ENCODE peak calls at places on chromosomes 4 and X, in seven cellular contexts. U, B, N, S, Y, K and L are unnamed samples.

GRCh38 chrX:46642145-46642544 is 68.6 kb downstream of the CHST7 start:
- DNase-seq in B (no peak), U (no peak), S (no peak), Y (no peak), N (no peak), K (no peak), L (no peak)

GRCh38 chr4:141016117-141016798 is 117.0 kb downstream of the RNF150 start:
- DNase-seq in S (no peak), B (no peak), N (no peak), U (no peak), Y (no peak), K (no peak), L (no peak)

GRCh38 chr4:57249083-57249482 is 138.9 kb upstream of the IGFBP7 start:
- DNase-seq in S (no peak), N (no peak), K (no peak), B (no peak), U (no peak), Y (no peak), L (no peak)

GRCh38 chr4:65139998-65140397 is 530.3 kb downstream of the EPHA5 start:
- DNase-seq in B (no peak), Y (no peak), U (no peak), S (no peak), K (no peak), N (no peak), L (no peak)

GRCh38 chr4:184934961-184935360 is 83.3 kb upstream of the HELT start:
- DNase-seq in U (no peak), Y (no peak), N (no peak), S (no peak), K (no peak), B (no peak), L (no peak)

GRCh38 chrX:153440556-153441135 is 5.2 kb downstream of the TREX2 start:
- DNase-seq in K (no peak), N (no peak), U (no peak), S (no peak), B (no peak), Y (no peak), L (no peak)

GRCh38 chr4:83771113-83771705 is 235.3 kb downstream of the GPAT3 start:
- DNase-seq in U (peak; percentile 70), K (peak; percentile 19), N (peak; percentile 36), Y (no peak), B (peak; percentile 21), S (peak; percentile 87), L (peak; percentile 14)

GRCh38 chr4:42302348-42302747 is 94.9 kb upstream of the SHISA3 start:
- DNase-seq in U (peak; percentile 71), Y (no peak), B (no peak), K (peak; percentile 18), N (no peak), S (peak; percentile 91), L (no peak)

GRCh38 chrX:16479206-16479869 is 170.6 kb upstream of the S100G start:
- DNase-seq in K (no peak), S (no peak), U (no peak), Y (no peak), B (no peak), N (no peak), L (no peak)

GRCh38 chrX:6384391-6384790 is 150.5 kb downstream of the VCX3A start:
- DNase-seq in N (no peak), Y (no peak), B (no peak), K (no peak), S (no peak), U (no peak), L (no peak)

GRCh38 chr4:149008415-149009025 is 566.3 kb upstream of the NR3C2 start:
- DNase-seq in N (no peak), Y (no peak), S (peak; percentile 56), B (no peak), K (no peak), U (no peak), L (no peak)

GRCh38 chr4:66564901-66565648 is 894.8 kb upstream of the EPHA5 start:
- DNase-seq in B (no peak), Y (no peak), K (no peak), U (no peak), S (no peak), N (no peak), L (no peak)

GRCh38 chr4:5158391-5158770 is 107.1 kb downstream of the STK32B start:
- DNase-seq in S (no peak), B (no peak), N (no peak), Y (no peak), U (no peak), K (no peak), L (no peak)

GRCh38 chrX:104647084-104647483 is 81.1 kb downstream of the IL1RAPL2 start:
- DNase-seq in N (no peak), S (no peak), U (no peak), Y (no peak), K (no peak), B (no peak), L (no peak)
- TF ChIP-seq CTCF in N (no peak), S (no peak), U (no peak), Y (no peak), K (no peak), B (no peak), L (no peak)

DNA sequence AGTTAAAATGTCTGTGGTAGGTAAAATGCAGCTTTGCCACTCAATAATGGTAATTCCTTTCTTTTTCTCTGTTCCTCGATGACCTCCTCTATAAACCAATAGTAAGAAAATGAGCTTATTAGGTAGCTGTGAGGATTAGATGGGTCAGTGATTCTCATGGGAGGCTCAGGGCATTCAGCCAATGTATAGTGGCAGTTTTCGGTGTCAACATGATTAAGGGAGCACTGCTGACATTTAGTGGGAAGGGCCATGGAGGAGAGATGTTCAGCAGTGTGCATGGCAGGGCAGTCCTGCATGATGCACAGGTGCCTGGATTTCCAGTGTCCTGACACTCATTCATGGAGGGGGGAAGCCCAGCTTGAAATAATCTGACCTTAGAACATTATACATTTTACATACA is 232.8 kb downstream of the PDGFC start:
- DNase-seq in K (no peak), U (no peak), N (no peak), S (no peak), B (no peak), Y (no peak), L (no peak)
- TF ChIP-seq CTCF in K (no peak), U (no peak), N (no peak), S (no peak), B (no peak), Y (no peak), L (no peak)

DNA sequence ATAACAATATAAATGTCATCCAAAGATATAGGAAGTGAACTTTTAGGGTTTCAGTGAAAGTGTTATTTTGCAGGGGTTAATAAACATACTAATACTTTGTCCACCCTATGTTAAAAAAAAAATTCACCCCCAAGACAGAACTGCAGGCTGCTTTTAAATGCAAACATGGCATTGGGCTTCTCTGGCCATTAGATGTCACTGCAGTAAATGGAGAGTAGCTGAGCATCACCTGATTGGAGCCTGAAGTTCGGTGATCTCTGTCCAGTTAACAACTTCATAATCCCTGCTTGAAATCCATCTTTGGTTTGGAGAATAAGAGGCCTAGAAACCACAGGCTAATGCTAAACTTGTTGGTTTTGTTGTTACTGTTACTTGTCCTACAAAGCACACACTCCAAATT is 18.7 kb downstream of the SLC25A43 start:
- DNase-seq in K (no peak), B (no peak), S (no peak), N (no peak), U (no peak), Y (no peak), L (no peak)
- TF ChIP-seq CTCF in K (peak; percentile 54), B (no peak), S (peak; percentile 41), N (no peak), U (no peak), Y (no peak), L (peak; percentile 3)

GRCh38 chr4:186296481-186296880 is 30.5 kb downstream of the F11 start:
- DNase-seq in K (no peak), B (no peak), S (no peak), Y (no peak), N (no peak), U (no peak), L (no peak)

GRCh38 chr4:186299291-186299690 is 33.3 kb downstream of the F11 start:
- DNase-seq in K (no peak), N (no peak), S (no peak), B (no peak), Y (no peak), U (no peak), L (no peak)

GRCh38 chr4:186294160-186294559 is 28.2 kb downstream of the F11 start:
- DNase-seq in S (no peak), Y (no peak), B (no peak), N (no peak), U (no peak), K (no peak), L (no peak)

GRCh38 chr4:186298034-186298647 is 32.2 kb downstream of the F11 start:
- DNase-seq in S (peak; percentile 72), Y (no peak), N (no peak), B (no peak), U (peak; percentile 42), K (no peak), L (no peak)

DNA sequence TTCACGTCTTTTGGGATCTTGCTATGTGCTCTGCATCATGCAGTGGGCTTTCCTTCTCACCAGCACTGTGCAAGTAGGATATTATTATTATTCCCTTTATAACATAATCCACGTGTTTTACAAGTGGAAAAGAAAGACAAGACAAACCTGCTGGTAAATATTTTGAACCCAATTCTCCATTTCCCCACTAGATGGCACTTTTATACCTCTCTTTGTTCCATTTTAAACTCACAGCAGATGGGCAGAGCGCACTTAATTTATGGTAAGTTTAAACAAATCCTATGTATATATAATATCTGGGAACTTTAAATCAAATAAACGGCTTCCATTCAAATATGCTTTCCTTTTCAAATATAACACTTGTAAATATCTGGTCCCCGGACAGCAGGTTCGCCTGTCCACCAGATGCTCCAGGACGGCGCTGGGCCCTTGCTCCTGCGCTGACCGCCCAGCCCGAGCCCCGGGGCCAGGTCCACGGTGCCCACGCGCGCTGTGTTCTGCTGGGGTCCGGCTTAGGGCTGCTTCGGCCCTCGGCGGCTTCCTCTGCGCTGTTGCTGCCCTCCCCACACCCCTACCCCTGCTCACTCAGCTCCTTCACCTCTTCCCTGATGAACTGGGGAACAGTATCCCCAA is 31.1 kb downstream of the F11 start:
- DNase-seq in U (no peak), K (no peak), B (no peak), N (no peak), S (no peak), Y (no peak), L (peak; percentile 61)
- TF ChIP-seq CTCF in U (peak; percentile 46), K (peak; percentile 73), B (peak; percentile 72), N (no peak), S (peak; percentile 86), Y (peak; percentile 34), L (peak; percentile 22)